ENCODE peak calls at places on chromosomes 13 and 19, in six cellular contexts. I is stimulated activated CD4-positive, alpha-beta T cell treated with anti-CD3 and anti-CD28 coated beads, Interleukin-15, amount 100 ng/mL, for 48 hours; P is osteocyte; W is IMR-90; Q is activated effector memory CD4-positive, alpha-beta T cell treated with Interleukin-2 at 50 U/mL for 16 hours; X is tibial nerve. T is an unnamed sample.

GRCh38 chr13:101536079-101536478 is 83.6 kb downstream of the ITGBL1 start:
- DNase-seq in Q (no peak), I (no peak), P (no peak), W (no peak), X (no peak), T (no peak)

GRCh38 chr19:14118165-14119051 is 846 bp upstream of the PRKACA start:
- DNase-seq in Q (peak), X (peak), P (no peak), W (peak), I (no peak), T (peak)

GRCh38 chr13:71028884-71029283 is 838.1 kb downstream of the DACH1 start:
- DNase-seq in I (no peak), Q (no peak), P (no peak), W (no peak), X (no peak), T (no peak)

GRCh38 chr13:114019367-114019766 is 45.5 kb upstream of the C13orf46 start:
- DNase-seq in Q (no peak), P (no peak), W (no peak), I (peak), X (no peak), T (peak)

GRCh38 chr13:85241045-85241444 is 558.2 kb downstream of the SLITRK6 start:
- DNase-seq in P (no peak), I (no peak), Q (no peak), W (peak), X (no peak), T (no peak)

GRCh38 chr13:91228083-91228482 is 119.4 kb upstream of the MIR17HG start:
- DNase-seq in I (no peak), X (no peak), P (no peak), W (no peak), Q (no peak), T (no peak)

GRCh38 chr13:57631607-57632275 is at the start of gene PCDH17:
- DNase-seq in Q (no peak), X (no peak), W (no peak), I (no peak), P (no peak), T (peak)

GRCh38 chr19:35341565-35342225 is 6.0 kb upstream of the FFAR1 start:
- DNase-seq in W (no peak), I (no peak), P (no peak), Q (no peak), X (no peak), T (no peak)

GRCh38 chr19:10290876-10291553 is 1.3 kb downstream of the ICAM5 start:
- DNase-seq in I (no peak), P (peak), W (peak), X (no peak), Q (no peak), T (peak)

GRCh38 chr13:46516624-46517318 is 36.2 kb upstream of the LRCH1 start:
- DNase-seq in Q (no peak), P (no peak), I (no peak), X (peak), W (no peak), T (no peak)

GRCh38 chr13:99878921-99879610 is 92.5 kb downstream of the ZIC5 start:
- DNase-seq in I (no peak), Q (no peak), P (no peak), X (no peak), W (no peak), T (no peak)

T was measured in ELF-1.